ENCODE peak calls at places on chromosomes 16 and 17, in five cellular contexts. M is endodermal cell, U is IMR-90, H is endothelial cell, W is natural killer cell. N is an unnamed sample.
A peak's percentile ranks its signal among the peaks of the same experiment; 100 is the strongest.

GRCh38 chr17:19719365-19720209 is 3.2 kb upstream of the SLC47A2 start:
- DNase-seq in M (peak; percentile 40), U (no peak), H (no peak), W (no peak), N (no peak)

GRCh38 chr16:10355589-10355988 is 30.3 kb upstream of the ATF7IP2 start:
- DNase-seq in M (no peak), U (no peak), H (no peak), W (no peak), N (no peak)

GRCh38 chr16:78894872-78895271 is 705.7 kb downstream of the MAF start:
- DNase-seq in M (no peak), U (no peak), H (no peak), W (no peak), N (no peak)

GRCh38 chr17:7107012-7107754 is 7.4 kb downstream of the ASGR2 start:
- DNase-seq in M (no peak), U (no peak), H (no peak), W (no peak), N (no peak)

GRCh38 chr16:88917146-88917914 is 50.9 kb upstream of the PABPN1L start:
- DNase-seq in M (peak; percentile 95), U (no peak), H (no peak), W (no peak), N (no peak)

GRCh38 chr16:21100447-21100846 is 50.2 kb downstream of the DNAH3 start:
- DNase-seq in M (no peak), U (peak; percentile 90), H (no peak), W (no peak), N (no peak)

GRCh38 chr17:19342611-19343255 is 19.8 kb downstream of the B9D1 start:
- DNase-seq in M (peak; percentile 55), U (no peak), H (no peak), W (no peak), N (no peak)

GRCh38 chr17:34300652-34301390 is 15.3 kb downstream of the CCL11 start:
- DNase-seq in M (no peak), U (peak; percentile 81), H (no peak), W (no peak), N (no peak)

GRCh38 chr16:88057656-88058055 is 106.4 kb downstream of the BANP start:
- DNase-seq in M (no peak), U (no peak), H (no peak), W (no peak), N (no peak)

GRCh38 chr17:20981046-20981920 is 61.5 kb downstream of the USP22 start:
- DNase-seq in M (peak; percentile 40), U (no peak), H (no peak), W (no peak), N (no peak)

GRCh38 chr17:34565715-34566114 is 13.7 kb upstream of the TMEM132E start:
- DNase-seq in M (no peak), U (no peak), H (no peak), W (no peak), N (no peak)

GRCh38 chr16:72424776-72425175 is 252.8 kb upstream of the PMFBP1 start:
- DNase-seq in M (no peak), U (no peak), H (no peak), W (no peak), N (no peak)

GRCh38 chr16:89096042-89096717 is 2.5 kb downstream of the ACSF3 start:
- DNase-seq in M (no peak), U (no peak), H (no peak), W (no peak), N (no peak)

GRCh38 chr17:58269557-58270291 is 11.0 kb downstream of the MPO start:
- DNase-seq in M (peak; percentile 31), U (no peak), H (no peak), W (no peak), N (no peak)

GRCh38 chr16:86714166-86714565 is 135.8 kb downstream of the FOXL1 start:
- DNase-seq in M (peak; percentile 74), U (peak; percentile 37), H (no peak), W (no peak), N (no peak)

GRCh38 chr17:80292557-80292956 is 31.9 kb downstream of the RNF213 start:
- DNase-seq in M (no peak), U (no peak), H (no peak), W (no peak), N (no peak)

GRCh38 chr17:72176516-72176851 is 55.7 kb downstream of the SOX9 start:
- DNase-seq in M (no peak), U (no peak), H (no peak), W (no peak), N (no peak)

GRCh38 chr17:51006601-51007000 is 114.1 kb downstream of the SPAG9 start:
- DNase-seq in M (no peak), U (peak; percentile 14), H (no peak), W (no peak), N (no peak)

GRCh38 chr16:19882186-19882585 is 2.5 kb downstream of the GPRC5B start:
- DNase-seq in M (peak; percentile 83), U (no peak), H (no peak), W (no peak), N (no peak)

GRCh38 chr17:77794846-77795245 is 163.7 kb upstream of the TNRC6C start:
- DNase-seq in M (no peak), U (no peak), H (no peak), W (no peak), N (no peak)

GRCh38 chr17:6099492-6099891 is 29.3 kb downstream of the WSCD1 start:
- DNase-seq in M (no peak), U (no peak), H (no peak), W (no peak), N (no peak)

GRCh38 chr16:29319726-29320125 is 86.8 kb downstream of the NPIPB11 start:
- DNase-seq in M (no peak), U (no peak), H (no peak), W (no peak), N (no peak)

GRCh38 chr17:787641-788221 is 5.6 kb downstream of the MRM3 start:
- DNase-seq in M (no peak), U (no peak), H (no peak), W (no peak), N (no peak)

GRCh38 chr17:778096-778495 is 4.0 kb downstream of the GLOD4 start:
- DNase-seq in M (no peak), U (no peak), H (no peak), W (no peak), N (no peak)

GRCh38 chr17:784143-784542 is 2.0 kb downstream of the MRM3 start:
- DNase-seq in M (no peak), U (peak; percentile 37), H (no peak), W (no peak), N (no peak)

DNA sequence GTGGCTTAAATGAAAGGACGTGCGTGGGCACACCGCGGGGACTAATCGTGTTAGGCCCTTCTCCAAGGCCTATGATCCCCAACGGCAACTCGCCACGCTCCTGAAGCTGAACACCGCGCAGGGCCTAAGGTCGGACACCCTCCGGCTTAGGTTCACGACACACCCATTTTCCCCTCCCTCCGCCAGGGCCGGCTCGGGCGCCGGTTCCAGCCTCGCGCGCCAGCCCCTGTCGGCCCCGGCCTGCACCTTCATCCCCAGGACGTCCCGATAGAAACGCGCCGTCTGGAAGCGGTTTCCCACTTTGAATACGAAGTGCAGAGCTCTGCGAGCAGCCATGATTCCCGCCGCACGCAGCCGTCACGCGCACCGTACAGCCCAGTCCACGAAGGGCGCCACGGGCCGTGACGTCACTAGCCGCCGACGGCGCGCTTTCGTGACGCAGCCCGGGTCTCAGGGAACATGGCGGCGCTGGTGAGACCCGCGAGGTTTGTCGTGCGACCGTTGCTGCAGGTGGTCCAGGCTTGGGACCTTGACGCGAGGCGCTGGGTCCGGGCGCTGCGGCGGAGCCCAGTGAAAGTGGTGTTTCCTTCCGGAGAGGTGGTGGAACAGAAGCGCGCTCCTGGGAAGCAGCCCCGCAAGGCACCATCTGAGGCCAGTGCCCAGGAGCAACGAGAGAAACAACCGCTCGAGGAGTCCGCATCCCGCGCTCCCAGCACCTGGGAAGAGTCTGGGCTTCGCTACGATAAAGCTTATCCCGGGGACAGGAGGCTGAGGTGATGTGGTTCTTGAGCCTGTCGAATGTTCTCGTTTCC is at the start of the genes GLOD4 and MRM3:
- DNase-seq in M (peak; percentile 97), U (peak; percentile 85), H (peak; percentile 95), W (peak; percentile 99), N (peak; percentile 93)
- TF ChIP-seq CTCF in M (peak; percentile 75), U (no peak), H (peak; percentile 48), W (no peak), N (peak; percentile 42)

GRCh38 chr16:24540575-24541240 is 1.3 kb downstream of the RBBP6 start:
- DNase-seq in M (peak; percentile 63), U (peak; percentile 19), H (no peak), W (peak; percentile 22), N (no peak)

GRCh38 chr16:24538756-24539294 is 541 bp upstream of the RBBP6 start:
- DNase-seq in M (no peak), U (no peak), H (no peak), W (no peak), N (no peak)

GRCh38 chr16:24539850-24540484 is 601 bp downstream of the RBBP6 start:
- DNase-seq in M (no peak), U (peak; percentile 19), H (peak; percentile 54), W (peak; percentile 68), N (no peak)

GRCh38 chr16:24537474-24538337 is 1.7 kb upstream of the RBBP6 start:
- DNase-seq in M (no peak), U (no peak), H (no peak), W (no peak), N (no peak)

DNA sequence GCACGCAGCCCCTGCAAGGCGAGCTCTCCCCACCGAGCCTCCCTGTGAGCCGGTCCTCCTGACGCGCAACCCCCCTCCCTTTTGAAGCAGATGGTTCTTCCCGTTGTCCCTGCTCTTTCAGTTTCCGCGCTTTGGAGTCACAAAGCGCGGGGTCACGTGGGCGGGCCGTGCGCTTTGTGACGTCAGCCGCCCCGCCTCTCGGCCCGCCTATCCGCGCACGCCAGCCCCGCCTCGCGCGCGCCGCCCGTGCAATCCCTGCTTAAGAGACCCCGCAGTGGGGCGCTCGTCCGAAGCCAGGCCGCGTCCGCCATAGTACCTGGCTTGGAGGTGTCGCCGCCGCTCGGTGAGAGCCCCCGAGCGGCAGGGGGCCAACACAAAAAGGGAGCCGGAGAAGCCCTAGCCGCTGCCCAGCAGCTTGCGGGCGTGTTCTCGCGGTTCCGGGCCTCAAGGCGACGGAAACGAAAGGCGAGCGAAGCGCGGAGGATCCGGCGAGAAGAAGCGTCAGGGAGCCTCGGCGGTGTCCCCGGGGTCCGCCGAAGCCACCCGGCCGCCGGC is at the start of gene RBBP6:
- DNase-seq in M (peak; percentile 97), U (peak; percentile 96), H (peak; percentile 96), W (peak; percentile 95), N (peak; percentile 90)
- TF ChIP-seq CTCF in M (peak; percentile 32), U (peak; percentile 50), H (no peak), W (peak; percentile 18), N (peak; percentile 39)

GRCh38 chr16:676565-677297 is 1.3 kb downstream of the RHBDL1 start:
- DNase-seq in M (no peak), U (no peak), H (no peak), W (no peak), N (no peak)
- TF ChIP-seq CTCF in M (no peak), U (no peak), H (no peak), W (no peak), N (no peak)

DNA sequence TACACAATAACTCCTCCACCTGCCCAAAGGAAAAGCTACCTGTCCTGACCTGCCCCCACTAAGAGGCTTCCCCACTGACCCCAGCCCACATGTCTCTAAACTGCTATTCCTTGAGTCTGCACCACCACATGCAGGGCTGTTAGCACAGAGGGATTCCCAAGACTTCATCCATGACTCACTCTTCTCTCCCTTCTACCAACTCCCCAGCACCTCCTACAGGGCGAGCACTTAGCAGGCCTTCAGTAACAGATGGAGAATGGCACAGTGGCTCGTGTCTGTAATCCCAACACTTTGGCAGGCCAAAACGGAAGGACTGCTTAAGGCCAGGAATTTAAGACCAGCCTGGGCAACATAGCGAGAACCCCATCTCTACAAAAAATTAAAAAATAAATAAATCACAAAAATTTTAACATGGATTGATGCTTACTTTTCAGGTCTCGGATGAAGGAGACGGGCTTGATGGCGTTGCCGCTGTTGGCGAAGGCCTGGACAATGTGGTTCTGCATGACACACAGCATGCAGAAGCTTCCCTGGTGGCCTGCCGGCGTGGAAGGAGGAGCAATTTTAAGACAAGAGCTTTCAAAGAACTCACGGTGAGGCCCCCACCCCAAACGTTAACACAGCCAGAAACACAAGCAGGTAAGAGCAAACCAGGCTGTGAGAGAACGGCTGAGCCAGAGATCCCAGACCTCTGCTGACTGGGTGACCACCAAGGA is 12.0 kb downstream of the USP36 start:
- DNase-seq in M (peak; percentile 89), U (peak; percentile 78), H (no peak), W (no peak), N (no peak)
- TF ChIP-seq CTCF in M (peak; percentile 51), U (peak; percentile 65), H (no peak), W (no peak), N (no peak)

N was measured in progenitor cell of endocrine pancreas.